ENCODE peak calls at places on chromosomes 1 and 21, in nine cellular contexts. D is adrenal gland; B is IMR-90; F is small intestine; O is fibroblast of lung; M is thoracic aorta; S is CD8-positive, alpha-beta T cell; T is stomach; Y is heart right ventricle. E is an unnamed sample. For H3K4me1, the result is how much of the 10 kb centered on the place peaks cover.

GRCh38 chr21:45408811-45409261 is 3.9 kb downstream of the COL18A1 start:
- DNase-seq in S (no peak), D (peak), F (no peak), M (no peak), B (no peak), T (no peak), O (no peak), Y (no peak), E (peak)

GRCh38 chr1:109425902-109426277 is 358 bp downstream of the PSMA5 start:
- DNase-seq in O (peak), S (no peak), B (peak), M (peak), Y (no peak), F (peak), T (peak), D (peak), E (no peak)

GRCh38 chr21:45347048-45347711 is 57.8 kb upstream of the COL18A1 start:
- DNase-seq in O (no peak), F (no peak), D (no peak), B (no peak), M (no peak), Y (no peak), S (no peak), T (no peak), E (no peak)

GRCh38 chr21:46051821-46052675 is 45.9 kb upstream of the COL6A2 start:
- DNase-seq in O (no peak), F (no peak), T (no peak), B (no peak), M (no peak), Y (no peak), D (no peak), S (no peak), E (no peak)

GRCh38 chr1:156336242-156336641 is 1.9 kb downstream of the CCT3 start:
- DNase-seq in D (no peak), M (no peak), S (no peak), O (no peak), T (no peak), Y (no peak), F (no peak), B (no peak), E (no peak)

GRCh38 chr21:17757671-17758070 is 61.5 kb downstream of the C21orf91 start:
- DNase-seq in B (no peak), S (no peak), O (no peak), F (no peak), Y (no peak), D (no peak), T (no peak), M (no peak), E (no peak)

GRCh38 chr1:47582891-47583608 is 145.2 kb downstream of the FOXD2 start:
- DNase-seq in S (no peak), T (no peak), B (no peak), F (no peak), Y (no peak), M (no peak), D (no peak), O (no peak), E (no peak)

GRCh38 chr1:51570063-51570720 is 46.7 kb upstream of the OSBPL9 start:
- DNase-seq in S (no peak), Y (no peak), T (no peak), B (no peak), F (peak), M (no peak), O (no peak), D (no peak), E (no peak)

GRCh38 chr1:243738020-243738419 is 112.0 kb downstream of the AKT3 start:
- DNase-seq in D (no peak), F (no peak), S (no peak), M (no peak), B (no peak), O (no peak), Y (no peak), T (no peak), E (no peak)

GRCh38 chr1:152801333-152801732 is 4.8 kb downstream of the LCE1D start:
- DNase-seq in D (no peak), Y (no peak), S (no peak), T (no peak), M (no peak), F (no peak), B (no peak), O (no peak), E (no peak)

GRCh38 chr1:88731475-88731874 is 47.4 kb downstream of the PKN2 start:
- DNase-seq in T (no peak), O (peak), B (peak), Y (peak), S (no peak), M (no peak), F (peak), D (peak), E (no peak)

GRCh38 chr1:167683641-167684502 is 37.9 kb upstream of the MPZL1 start:
- DNase-seq in S (no peak), F (no peak), D (no peak), M (no peak), O (peak), B (peak), T (no peak), Y (peak), E (no peak)

GRCh38 chr1:59699227-59699847 is 115.4 kb upstream of the HOOK1 start:
- DNase-seq in M (no peak), S (no peak), D (no peak), T (no peak), Y (no peak), B (peak), O (peak), F (peak), E (no peak)

GRCh38 chr1:170168263-170168662 is 22.5 kb downstream of the NTMT2 start:
- DNase-seq in D (no peak), O (peak), S (no peak), M (no peak), B (peak), T (no peak), Y (no peak), F (peak), E (no peak)

GRCh38 chr21:26137379-26138060 is 33.0 kb downstream of the APP start:
- DNase-seq in D (no peak), O (no peak), S (no peak), F (no peak), Y (no peak), B (no peak), M (no peak), T (no peak), E (no peak)

GRCh38 chr1:201206152-201206551 is 15.5 kb downstream of the IGFN1 start:
- DNase-seq in M (no peak), B (no peak), T (no peak), Y (no peak), S (no peak), D (no peak), F (no peak), O (no peak), E (no peak)

GRCh38 chr1:30816211-30817082 is 58.9 kb upstream of the LAPTM5 start:
- DNase-seq in F (no peak), B (peak), O (peak), Y (peak), T (no peak), D (peak), M (no peak), S (no peak), E (peak)

GRCh38 chr1:84538599-84538998 is 32.2 kb upstream of the GNG5 start:
- DNase-seq in D (no peak), M (no peak), O (no peak), S (no peak), B (no peak), F (no peak), Y (no peak), T (no peak), E (no peak)

GRCh38 chr21:35400233-35400939 is 351.3 kb upstream of the RUNX1 start:
- DNase-seq in O (peak), F (peak), Y (peak), B (peak), M (no peak), S (peak), T (no peak), D (peak), E (no peak)

GRCh38 chr21:39715804-39716397 is 29.1 kb upstream of the IGSF5 start:
- DNase-seq in M (no peak), B (peak), T (peak), D (peak), F (peak), S (peak), Y (peak), O (peak), E (peak)

GRCh38 chr1:61053712-61054608 is 28.4 kb upstream of the NFIA start:
- DNase-seq in B (no peak), F (peak), T (peak), D (peak), M (no peak), Y (peak), S (no peak), O (no peak), E (peak)

GRCh38 chr1:235859775-235860174 is 6.9 kb downstream of the LYST start:
- DNase-seq in F (no peak), O (no peak), D (no peak), Y (no peak), B (no peak), S (no peak), M (no peak), T (no peak), E (no peak)

GRCh38 chr1:172766462-172766861 is 107.6 kb downstream of the FASLG start:
- DNase-seq in O (no peak), B (no peak), Y (peak), S (no peak), D (peak), T (no peak), M (no peak), F (no peak), E (no peak)

GRCh38 chr21:33490991-33491372 is 534 bp downstream of the DNAJC28 start:
- DNase-seq in B (no peak), T (no peak), M (no peak), F (peak), O (no peak), D (no peak), Y (no peak), S (no peak), E (no peak)

GRCh38 chr1:63893976-63894375 is 120.2 kb downstream of the ROR1 start:
- DNase-seq in M (no peak), Y (no peak), O (no peak), S (no peak), B (no peak), D (no peak), F (no peak), T (no peak), E (no peak)

GRCh38 chr1:145871994-145872411 is 13.1 kb upstream of the PIAS3 start:
- DNase-seq in M (no peak), B (peak), F (peak), O (peak), D (no peak), Y (peak), T (peak), S (peak), E (no peak)

GRCh38 chr1:181103404-181103803 is 14.9 kb downstream of the IER5 start:
- DNase-seq in F (no peak), T (no peak), Y (no peak), O (no peak), D (no peak), S (no peak), B (no peak), M (no peak), E (no peak)

GRCh38 chr1:10074059-10074854 is 41.5 kb downstream of the UBE4B start:
- DNase-seq in B (peak), F (peak), D (peak), Y (no peak), M (peak), T (no peak), O (peak), S (peak), E (no peak)

GRCh38 chr1:62724430-62724829 is 36.2 kb upstream of the DOCK7 start:
- DNase-seq in T (no peak), B (no peak), Y (no peak), F (no peak), M (no peak), O (no peak), D (no peak), S (no peak), E (no peak)

GRCh38 chr1:62294211-62294610 is 25.0 kb downstream of the KANK4 start:
- DNase-seq in T (peak), M (no peak), O (peak), S (no peak), F (no peak), D (no peak), B (no peak), Y (no peak), E (no peak)

GRCh38 chr21:30446969-30447368 is 6.9 kb downstream of the KRTAP15-1 start:
- DNase-seq in O (no peak), S (no peak), F (no peak), M (no peak), B (no peak), D (no peak), Y (no peak), T (no peak), E (no peak)

GRCh38 chr1:72431810-72432209 is 149.5 kb upstream of the NEGR1 start:
- DNase-seq in Y (no peak), D (no peak), O (no peak), M (no peak), F (no peak), T (no peak), B (peak), S (no peak), E (no peak)

GRCh38 chr1:156481527-156481926 is 19.0 kb downstream of the MEF2D start:
- DNase-seq in M (no peak), S (no peak), F (no peak), Y (no peak), O (no peak), B (no peak), D (no peak), T (no peak), E (no peak)

GRCh38 chr1:203462143-203462542 is 13.5 kb upstream of the PRELP start:
- DNase-seq in S (no peak), F (no peak), O (no peak), D (no peak), T (no peak), B (no peak), M (no peak), Y (no peak), E (no peak)

GRCh38 chr1:203462878-203463277 is 12.7 kb upstream of the PRELP start:
- DNase-seq in B (peak), T (no peak), O (peak), S (no peak), Y (no peak), F (no peak), M (peak), D (peak), E (no peak)

GRCh38 chr1:203463469-203464062 is 12.0 kb upstream of the PRELP start:
- DNase-seq in T (no peak), M (no peak), D (no peak), F (no peak), B (peak), O (peak), S (no peak), Y (no peak), E (no peak)

GRCh38 chr1:203459671-203460201 is 15.9 kb upstream of the PRELP start:
- DNase-seq in O (no peak), B (no peak), F (no peak), Y (no peak), S (no peak), T (no peak), M (no peak), D (no peak), E (no peak)

GRCh38 chr1:203461717-203462116 is 13.9 kb upstream of the PRELP start:
- DNase-seq in Y (no peak), B (no peak), S (no peak), D (no peak), F (no peak), T (no peak), M (no peak), O (no peak), E (no peak)
- H3K4me3 ChIP-seq in Y (no peak), B (no peak), S (no peak), D (no peak), F (no peak), T (no peak), M (no peak), O (no peak), E (no peak)

GRCh38 chr1:41765109-41765655 is 153.5 kb downstream of the HIVEP3 start:
- DNase-seq in M (no peak), B (no peak), T (no peak), D (no peak), F (no peak), Y (no peak), S (no peak), O (no peak), E (no peak)
- H3K4me1 ChIP-seq in M (under half), B (under half), T (under half), D (under half), F (under half), Y (under half), S (under half), O (under half), E (under half)

DNA sequence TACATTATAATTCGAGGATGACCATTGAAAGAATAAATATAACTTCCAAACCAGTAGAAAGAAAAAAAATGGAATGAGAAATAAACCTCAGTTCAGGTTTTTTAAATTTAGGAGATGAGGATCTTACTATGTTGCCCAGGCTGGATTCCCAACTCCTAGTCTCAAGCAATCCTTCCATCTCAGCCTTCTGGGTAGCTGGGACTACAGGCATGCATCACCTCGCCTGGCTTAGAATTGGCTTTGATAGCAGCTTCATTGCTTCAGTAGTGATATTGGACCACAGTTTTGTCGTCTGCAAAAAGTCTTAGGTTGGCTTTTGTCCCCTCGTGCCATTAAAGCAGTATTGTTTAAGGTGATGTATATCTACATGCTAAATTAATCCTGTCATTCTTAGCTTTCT is 2.9 kb downstream of the NASP start:
- DNase-seq in Y (no peak), S (no peak), F (no peak), D (no peak), B (no peak), M (no peak), T (no peak), O (no peak), E (no peak)
- H3K4me3 ChIP-seq in Y (no peak), S (no peak), F (no peak), D (no peak), B (no peak), M (no peak), T (no peak), O (no peak), E (no peak)

GRCh38 chr1:202217951-202218350 is 24.4 kb downstream of the LGR6 start:
- DNase-seq in S (no peak), O (no peak), F (no peak), M (no peak), Y (no peak), D (no peak), B (no peak), T (no peak), E (no peak)
- H3K4me1 ChIP-seq in S (under half), O (under half), F (under half), M (under half), Y (under half), D (under half), B (under half), T (under half), E (under half)

DNA sequence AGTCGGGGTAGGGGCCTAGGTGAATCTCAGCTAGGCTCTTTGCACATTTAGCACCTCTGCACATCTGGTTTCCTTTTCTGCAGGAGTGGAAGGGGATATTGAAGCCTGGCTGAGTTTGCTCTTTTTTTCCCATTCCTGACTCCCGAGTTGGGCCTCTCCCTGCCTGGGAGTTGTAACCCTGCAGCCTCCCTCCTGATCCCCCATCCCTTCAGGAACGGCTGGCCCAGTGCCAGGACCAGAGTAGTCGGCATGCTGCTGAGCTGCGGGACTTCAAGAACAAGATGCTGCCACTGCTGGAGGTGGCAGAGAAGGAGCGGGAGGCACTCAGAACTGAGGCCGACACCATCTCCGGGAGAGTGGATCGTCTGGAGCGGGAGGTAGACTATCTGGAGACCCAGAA is 846 bp downstream of the OLFML3 start:
- DNase-seq in M (no peak), Y (peak), D (peak), T (peak), F (no peak), S (no peak), O (peak), B (peak), E (peak)
- H3K4me3 ChIP-seq in M (peak), Y (peak), D (no peak), T (peak), F (no peak), S (no peak), O (peak), B (peak), E (no peak)

GRCh38 chr1:161287482-161288054 is 22.2 kb downstream of the MPZ start:
- DNase-seq in F (peak), M (no peak), Y (no peak), O (no peak), D (no peak), S (no peak), T (no peak), B (no peak), E (no peak)

GRCh38 chr1:161285113-161285512 is 24.7 kb downstream of the MPZ start:
- DNase-seq in B (no peak), O (no peak), S (no peak), Y (no peak), F (no peak), T (no peak), M (no peak), D (no peak), E (no peak)

GRCh38 chr1:161285519-161285918 is 24.2 kb downstream of the MPZ start:
- DNase-seq in M (no peak), T (no peak), F (no peak), B (no peak), S (no peak), O (no peak), D (no peak), Y (no peak), E (no peak)

GRCh38 chr1:161290779-161291178 is 19.0 kb downstream of the MPZ start:
- DNase-seq in S (no peak), F (no peak), Y (no peak), M (no peak), B (no peak), O (no peak), T (no peak), D (no peak), E (no peak)
- H3K4me1 ChIP-seq in S (under half), F (under half), Y (under half), M (under half), B (under half), O (under half), T (under half), D (under half), E (under half)